ENCODE peak calls at places on chromosome 7, in six cellular contexts. L is activated CD8-positive, alpha-beta memory T cell treated with anti-CD3 and anti-CD28 coated beads, Interleukin-2, amount 50 U/mL, for 48 hours; Y is stimulated activated naive CD4-positive, alpha-beta T cell; W is NCI-H1694 treated with DMSO at 0.1 percent for 48 hours; V is cardiac muscle cell; S is T-helper 2 cell. F is an unnamed sample.

GRCh38 chr7:116647861-116648260 is 24.1 kb upstream of the MET start:
- DNase-seq in L (no peak), Y (no peak), W (no peak), V (no peak), S (no peak), F (no peak)

GRCh38 chr7:50146692-50147091 is 53.6 kb upstream of the ZPBP start:
- DNase-seq in L (no peak), Y (no peak), W (no peak), V (no peak), S (no peak), F (no peak)

GRCh38 chr7:142797342-142797798 is 26.6 kb downstream of the PRSS2 start:
- DNase-seq in L (no peak), Y (no peak), W (no peak), V (no peak), S (no peak), F (no peak)

GRCh38 chr7:22052221-22052639 is 106.5 kb upstream of the CDCA7L start:
- DNase-seq in L (no peak), Y (no peak), W (no peak), V (no peak), S (no peak), F (no peak)

GRCh38 chr7:11251436-11251835 is 277.8 kb downstream of the PHF14 start:
- DNase-seq in L (no peak), Y (no peak), W (no peak), V (no peak), S (no peak), F (no peak)

GRCh38 chr7:139846297-139846696 is 17.2 kb downstream of the TBXAS1 start:
- DNase-seq in L (no peak), Y (no peak), W (no peak), V (no peak), S (no peak), F (no peak)

GRCh38 chr7:20749896-20750295 is 36.8 kb downstream of the SP8 start:
- DNase-seq in L (no peak), Y (no peak), W (no peak), V (no peak), S (no peak), F (no peak)

GRCh38 chr7:139730746-139731612 is 46.8 kb downstream of the HIPK2 start:
- DNase-seq in L (no peak), Y (peak), W (no peak), V (peak), S (no peak), F (no peak)

GRCh38 chr7:33612434-33612833 is 292.9 kb upstream of the BMPER start:
- DNase-seq in L (no peak), Y (no peak), W (no peak), V (no peak), S (no peak), F (no peak)

GRCh38 chr7:108093903-108094302 is 36.3 kb downstream of the LAMB4 start:
- DNase-seq in L (no peak), Y (no peak), W (no peak), V (peak), S (no peak), F (no peak)

GRCh38 chr7:157477550-157478212 is 140.9 kb downstream of the DNAJB6 start:
- DNase-seq in L (peak), Y (no peak), W (no peak), V (no peak), S (no peak), F (no peak)

GRCh38 chr7:1458676-1459511 is at the start of gene MICALL2:
- DNase-seq in L (peak), Y (no peak), W (no peak), V (peak), S (no peak), F (peak)

GRCh38 chr7:44967571-44968446 is 11.0 kb downstream of the MYO1G start:
- DNase-seq in L (peak), Y (no peak), W (no peak), V (peak), S (no peak), F (no peak)

GRCh38 chr7:17401806-17402627 is 103.6 kb downstream of the AHR start:
- DNase-seq in L (no peak), Y (no peak), W (no peak), V (no peak), S (no peak), F (no peak)

GRCh38 chr7:116227678-116228239 is 17.4 kb downstream of the TES start:
- DNase-seq in L (no peak), Y (no peak), W (no peak), V (peak), S (no peak), F (peak)

GRCh38 chr7:26497801-26498596 is 206.3 kb downstream of the SNX10 start:
- DNase-seq in L (no peak), Y (no peak), W (no peak), V (no peak), S (no peak), F (no peak)

GRCh38 chr7:43921423-43921822 is 4.8 kb upstream of the UBE2D4 start:
- DNase-seq in L (no peak), Y (no peak), W (no peak), V (no peak), S (no peak), F (no peak)

GRCh38 chr7:36735172-36735571 is 10.9 kb upstream of the AOAH start:
- DNase-seq in L (no peak), Y (no peak), W (no peak), V (peak), S (no peak), F (no peak)

GRCh38 chr7:89623018-89623672 is 531.1 kb upstream of the STEAP1 start:
- DNase-seq in L (no peak), Y (no peak), W (peak), V (peak), S (no peak), F (no peak)

GRCh38 chr7:47725031-47725780 is 143.3 kb upstream of the TNS3 start:
- DNase-seq in L (no peak), Y (no peak), W (no peak), V (no peak), S (no peak), F (no peak)

GRCh38 chr7:97004237-97004930 is 969 bp upstream of the DLX6 start:
- DNase-seq in L (no peak), Y (no peak), W (no peak), V (no peak), S (no peak), F (no peak)

GRCh38 chr7:39952791-39953190 is 2.7 kb downstream of the CDK13 start:
- DNase-seq in L (no peak), Y (no peak), W (no peak), V (peak), S (no peak), F (no peak)

GRCh38 chr7:118217068-118217715 is 7.3 kb upstream of the ANKRD7 start:
- DNase-seq in L (no peak), Y (no peak), W (no peak), V (no peak), S (no peak), F (no peak)

GRCh38 chr7:21641546-21641945 is 98.7 kb downstream of the DNAH11 start:
- DNase-seq in L (no peak), Y (no peak), W (no peak), V (no peak), S (no peak), F (no peak)

F was measured in AG04450.